ENCODE peak calls at places on chromosomes 12 and 14, in nine cellular contexts. S is activated B cell treated with CpG ODN at 0.5 μM for 24 hours; A is HEK293T; H is NCI-H446 treated with DMSO at 0.1 percent for 48 hours; Y is AG09309; B is heart left ventricle; R is naive thymus-derived CD8-positive, alpha-beta T cell; E is body of pancreas; W is NCI-H82. Z is an unnamed sample.

GRCh38 chr12:51721281-51721940 is 127.1 kb downstream of the FIGNL2 start:
- DNase-seq in S (peak), A (no peak), H (no peak), Y (no peak), B (peak), R (peak), E (no peak), W (no peak), Z (no peak)

GRCh38 chr12:4106617-4107016 is 166.9 kb upstream of the CCND2 start:
- DNase-seq in S (no peak), A (no peak), H (no peak), Y (no peak), B (no peak), R (no peak), E (no peak), W (no peak), Z (no peak)

GRCh38 chr12:32110417-32110816 is 3.8 kb downstream of the BICD1 start:
- DNase-seq in S (no peak), A (no peak), H (no peak), Y (no peak), B (no peak), R (no peak), E (no peak), W (no peak), Z (no peak)

GRCh38 chr14:46769292-46769691 is 117.7 kb upstream of the RPL10L start:
- DNase-seq in S (no peak), A (no peak), H (no peak), Y (no peak), B (no peak), R (no peak), E (no peak), W (no peak), Z (no peak)

GRCh38 chr14:68230941-68231717 is 411.6 kb downstream of the RAD51B start:
- DNase-seq in S (no peak), A (no peak), H (no peak), Y (no peak), B (no peak), R (no peak), E (peak), W (peak), Z (no peak)

GRCh38 chr12:50828121-50828520 is 14.6 kb upstream of the TMPRSS12 start:
- DNase-seq in S (no peak), A (no peak), H (no peak), Y (no peak), B (no peak), R (no peak), E (no peak), W (no peak), Z (no peak)

GRCh38 chr12:89350260-89350659 is 2.0 kb downstream of the DUSP6 start:
- DNase-seq in S (no peak), A (no peak), H (no peak), Y (no peak), B (no peak), R (no peak), E (no peak), W (no peak), Z (no peak)

GRCh38 chr12:6047249-6048227 is 76.9 kb downstream of the VWF start:
- DNase-seq in S (no peak), A (no peak), H (no peak), Y (peak), B (no peak), R (no peak), E (no peak), W (no peak), Z (no peak)

GRCh38 chr12:49292729-49293055 is 2.3 kb upstream of the PRPH start:
- DNase-seq in S (no peak), A (no peak), H (peak), Y (no peak), B (no peak), R (no peak), E (no peak), W (peak), Z (no peak)

GRCh38 chr12:97713972-97714588 is 251.5 kb downstream of the RMST start:
- DNase-seq in S (no peak), A (no peak), H (no peak), Y (no peak), B (no peak), R (no peak), E (no peak), W (no peak), Z (no peak)

GRCh38 chr12:49959570-49960473 is 1.9 kb upstream of the AQP5 start:
- DNase-seq in S (no peak), A (no peak), H (no peak), Y (no peak), B (no peak), R (no peak), E (no peak), W (peak), Z (no peak)

GRCh38 chr14:67186789-67187188 is 2.5 kb upstream of the GARIN2 start:
- DNase-seq in S (no peak), A (no peak), H (no peak), Y (no peak), B (no peak), R (no peak), E (no peak), W (no peak), Z (no peak)

GRCh38 chr12:96427269-96427729 is 27.1 kb upstream of the CDK17 start:
- DNase-seq in S (no peak), A (no peak), H (no peak), Y (peak), B (peak), R (no peak), E (peak), W (peak), Z (no peak)

GRCh38 chr14:100376751-100377171 is 53.6 kb downstream of the SLC25A47 start:
- DNase-seq in S (no peak), A (no peak), H (no peak), Y (no peak), B (no peak), R (no peak), E (no peak), W (peak), Z (peak)

GRCh38 chr12:44036875-44037443 is 201.1 kb downstream of the TMEM117 start:
- DNase-seq in S (no peak), A (no peak), H (no peak), Y (no peak), B (no peak), R (no peak), E (no peak), W (no peak), Z (no peak)

GRCh38 chr12:108854453-108855283 is 2.7 kb downstream of the SSH1 start:
- DNase-seq in S (no peak), A (no peak), H (no peak), Y (peak), B (peak), R (no peak), E (no peak), W (no peak), Z (no peak)

GRCh38 chr14:100108840-100109593 is 43.8 kb downstream of the EVL start:
- DNase-seq in S (no peak), A (no peak), H (no peak), Y (no peak), B (no peak), R (no peak), E (peak), W (no peak), Z (no peak)

GRCh38 chr12:2692156-2692555 is 102.6 kb upstream of the FKBP4 start:
- DNase-seq in S (no peak), A (no peak), H (no peak), Y (no peak), B (no peak), R (no peak), E (no peak), W (no peak), Z (no peak)

GRCh38 chr14:60339571-60339970 is 90.5 kb downstream of the PPM1A start:
- DNase-seq in S (no peak), A (no peak), H (no peak), Y (no peak), B (no peak), R (no peak), E (no peak), W (no peak), Z (no peak)

GRCh38 chr12:26028953-26029740 is 70.7 kb downstream of the RASSF8 start:
- DNase-seq in S (no peak), A (peak), H (no peak), Y (no peak), B (no peak), R (no peak), E (peak), W (peak), Z (peak)

GRCh38 chr14:63011609-63012008 is 33.6 kb downstream of the KCNH5 start:
- DNase-seq in S (no peak), A (peak), H (no peak), Y (no peak), B (no peak), R (no peak), E (no peak), W (no peak), Z (no peak)

GRCh38 chr12:47896633-47897032 is 8.2 kb downstream of the VDR start:
- DNase-seq in S (no peak), A (no peak), H (no peak), Y (no peak), B (no peak), R (no peak), E (no peak), W (no peak), Z (no peak)

GRCh38 chr12:87953257-87953860 is 75.8 kb downstream of the C12orf50 start:
- DNase-seq in S (no peak), A (peak), H (peak), Y (peak), B (no peak), R (no peak), E (no peak), W (peak), Z (peak)

GRCh38 chr12:27940756-27941402 is 31.7 kb downstream of the PTHLH start:
- DNase-seq in S (peak), A (peak), H (peak), Y (peak), B (peak), R (peak), E (peak), W (peak), Z (peak)

GRCh38 chr12:52980773-52981423 is 25.4 kb upstream of the EIF4B start:
- DNase-seq in S (peak), A (peak), H (peak), Y (peak), B (peak), R (peak), E (peak), W (peak), Z (peak)

GRCh38 chr14:24347140-24347539 is 7.3 kb upstream of the RIPK3 start:
- DNase-seq in S (no peak), A (no peak), H (no peak), Y (no peak), B (no peak), R (no peak), E (no peak), W (no peak), Z (no peak)

GRCh38 chr12:109677323-109677722 is 36.3 kb upstream of the FAM222A start:
- DNase-seq in S (no peak), A (no peak), H (no peak), Y (no peak), B (no peak), R (no peak), E (no peak), W (peak), Z (no peak)

GRCh38 chr14:80202888-80203562 is 8.3 kb downstream of the DIO2 start:
- DNase-seq in S (no peak), A (peak), H (no peak), Y (no peak), B (peak), R (no peak), E (no peak), W (peak), Z (peak)

GRCh38 chr12:132561784-132562156 is 48.6 kb downstream of the LRCOL1 start:
- DNase-seq in S (no peak), A (peak), H (no peak), Y (no peak), B (no peak), R (no peak), E (peak), W (peak), Z (peak)